ENCODE peak calls at places on chromosomes 12 and 14, in six cellular contexts. M is uterus, B is breast epithelium, D is A549, J is IMR-90, G is H1. X is an unnamed sample.

GRCh38 chr14:68210729-68211299 is 391.2 kb downstream of the RAD51B start:
- DNase-seq in M (no peak), B (no peak), D (no peak), J (peak; percentile 99), G (no peak), X (no peak)

GRCh38 chr14:22112004-22112403 is 438.4 kb upstream of the OR4E1 start:
- DNase-seq in M (no peak), B (no peak), D (no peak), J (no peak), G (no peak), X (no peak)

GRCh38 chr12:120007272-120007671 is 18.2 kb downstream of the BICDL1 start:
- DNase-seq in M (no peak), B (no peak), D (no peak), J (no peak), G (no peak), X (no peak)

GRCh38 chr14:77980475-77981321 is 180.8 kb downstream of the ADCK1 start:
- DNase-seq in M (no peak), B (no peak), D (no peak), J (no peak), G (no peak), X (no peak)

GRCh38 chr14:28773917-28774691 is 7.5 kb downstream of the FOXG1 start:
- DNase-seq in M (no peak), B (no peak), D (no peak), J (peak; percentile 30), G (no peak), X (no peak)

GRCh38 chr14:92539875-92540274 is 26.3 kb downstream of the RIN3 start:
- DNase-seq in M (no peak), B (no peak), D (no peak), J (peak; percentile 56), G (no peak), X (no peak)

GRCh38 chr14:99169776-99170356 is 102.1 kb downstream of the BCL11B start:
- DNase-seq in M (no peak), B (no peak), D (no peak), J (no peak), G (no peak), X (no peak)

GRCh38 chr12:109741286-109741969 is 27.8 kb downstream of the FAM222A start:
- DNase-seq in M (no peak), B (no peak), D (no peak), J (no peak), G (no peak), X (no peak)

GRCh38 chr12:26571539-26571938 is 261.5 kb downstream of the ITPR2 start:
- DNase-seq in M (no peak), B (no peak), D (no peak), J (no peak), G (no peak), X (no peak)

GRCh38 chr12:50043854-50044253 is 13.5 kb upstream of the ASIC1 start:
- DNase-seq in M (no peak), B (no peak), D (no peak), J (no peak), G (no peak), X (no peak)

DNA sequence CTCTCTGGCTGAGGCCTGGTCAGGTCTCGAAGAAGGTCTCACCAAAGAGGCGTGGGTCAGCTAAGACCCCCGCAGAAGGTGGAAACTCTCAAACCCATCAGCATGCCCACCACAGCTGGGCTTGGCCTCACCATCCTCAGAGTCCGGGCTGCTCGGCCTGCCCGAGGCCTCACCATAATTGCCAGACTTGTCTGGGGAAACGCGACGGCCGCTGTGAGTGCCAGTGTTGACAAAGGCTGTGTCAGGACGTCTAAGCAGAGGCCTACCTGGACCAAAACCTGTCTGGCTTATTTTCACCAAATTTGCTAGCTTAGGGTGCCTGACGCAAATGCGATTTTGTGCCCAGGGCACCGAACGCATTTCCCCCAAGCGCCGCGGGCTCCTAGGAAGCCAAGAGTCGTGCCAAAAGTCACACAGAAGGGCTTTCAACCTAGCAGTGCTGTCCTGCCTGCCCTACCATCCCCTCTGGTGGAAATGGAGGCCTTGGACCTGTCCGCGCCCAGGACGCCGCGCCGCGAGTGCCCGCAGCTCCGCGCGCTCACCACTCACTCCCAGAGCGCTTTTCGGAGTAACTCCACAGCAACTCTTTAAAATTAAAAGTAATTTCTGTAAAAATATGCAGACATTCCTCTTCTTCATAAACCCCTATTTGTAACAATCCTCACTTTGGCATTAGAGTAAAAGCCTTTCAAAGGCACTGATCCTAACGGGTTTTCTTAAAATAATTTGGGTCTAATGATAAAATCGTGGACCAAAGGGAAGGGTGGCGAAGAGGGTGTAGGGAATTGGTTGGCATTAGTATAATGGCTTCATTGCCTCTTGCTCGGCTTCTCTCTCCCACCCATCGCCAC is 1.2 kb upstream of the ALX1 start:
- DNase-seq in M (no peak), B (no peak), D (no peak), J (no peak), G (no peak), X (peak; percentile 75)
- TF ChIP-seq CTCF in M (no peak), B (no peak), D (no peak), J (no peak), G (no peak), X (no peak)

GRCh38 chr14:66284346-66284745 is 201.8 kb upstream of the CCDC196 start:
- DNase-seq in M (no peak), B (no peak), D (no peak), J (peak; percentile 0), G (no peak), X (no peak)

GRCh38 chr14:66281036-66281776 is 205.0 kb upstream of the CCDC196 start:
- DNase-seq in M (peak; percentile 81), B (no peak), D (no peak), J (no peak), G (no peak), X (no peak)
- H3K4me3 ChIP-seq in M (no peak overlapping the region), B (no peak overlapping the region), D (no peak overlapping the region), J (no peak overlapping the region), G (no peak overlapping the region), X (no peak overlapping the region)

GRCh38 chr12:122437656-122438121 is 15.2 kb upstream of the CLIP1 start:
- DNase-seq in M (peak; percentile 59), B (peak; percentile 47), D (no peak), J (peak; percentile 84), G (no peak), X (peak; percentile 62)
- TF ChIP-seq POLR2A in M (no peak), B (no peak), D (no peak), J (no peak), G (no peak), X (no peak)

DNA sequence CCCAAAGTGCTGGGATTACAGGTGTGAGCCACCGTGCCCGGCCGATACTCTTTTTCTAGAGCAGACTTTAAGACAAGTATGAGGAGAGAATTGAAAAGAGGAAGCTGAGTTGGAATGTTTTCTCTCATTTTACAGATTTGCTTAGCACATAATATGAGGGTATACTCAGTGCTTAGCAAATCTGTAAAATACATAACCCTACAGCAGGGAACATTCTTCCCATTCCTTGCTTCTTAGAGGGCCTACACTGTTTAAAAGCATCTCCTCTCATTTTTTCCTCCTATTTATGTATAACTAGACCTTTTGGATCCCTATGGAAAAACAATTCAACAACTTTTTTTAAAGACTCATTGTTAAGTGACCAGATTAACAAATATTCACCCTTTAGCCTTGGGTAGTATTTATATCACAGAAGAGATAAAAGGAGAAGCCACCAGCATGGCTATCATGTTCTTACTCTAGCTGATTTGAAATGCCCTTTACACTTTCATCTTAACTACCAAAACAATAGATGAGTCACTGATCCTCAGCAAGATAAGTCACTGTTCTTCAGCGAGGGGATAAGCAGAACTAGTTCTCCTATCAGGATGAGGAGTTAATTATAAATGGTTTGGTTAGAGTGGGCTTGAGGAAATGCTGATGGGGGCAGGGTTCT is 23.7 kb upstream of the ANO6 start:
- DNase-seq in M (no peak), B (no peak), D (peak; percentile 62), J (peak; percentile 73), G (no peak), X (no peak)
- TF ChIP-seq CTCF in M (no peak), B (no peak), D (no peak), J (no peak), G (no peak), X (no peak)

DNA sequence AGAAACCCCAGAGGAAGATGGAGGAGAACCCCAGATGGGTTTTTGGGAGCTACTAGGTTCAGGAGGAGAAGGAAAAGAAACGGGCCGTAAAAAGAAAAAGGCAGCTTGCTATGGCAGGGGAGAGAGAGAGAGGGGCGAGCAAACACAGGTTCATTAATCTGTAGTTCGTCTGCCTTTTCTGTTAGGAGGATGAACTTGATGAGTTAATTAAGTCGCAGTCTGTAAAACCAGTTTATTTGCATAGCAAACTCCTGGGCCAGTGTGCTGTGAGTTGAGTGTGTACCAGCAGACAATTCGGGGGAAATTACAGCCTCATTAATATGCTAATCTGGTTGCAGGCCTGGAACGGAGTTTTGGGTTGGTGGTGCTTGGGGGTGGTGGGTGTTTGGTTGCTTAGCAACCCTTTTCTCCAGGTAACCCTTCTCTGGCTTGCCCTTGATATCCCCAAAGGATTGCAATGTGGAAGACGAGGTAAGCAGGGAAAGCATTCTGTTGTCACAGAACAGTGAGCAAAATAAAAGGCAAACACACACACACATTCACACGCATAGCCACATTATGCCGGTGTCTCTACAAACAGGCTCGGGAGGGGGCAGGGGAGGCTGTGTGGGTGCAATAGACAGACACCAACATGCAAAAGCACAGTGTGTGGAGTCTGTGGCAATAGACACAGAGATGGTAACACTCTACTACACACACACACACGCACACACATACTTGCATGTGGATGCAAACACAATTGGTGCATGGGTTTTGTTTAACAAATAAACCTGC is 29.2 kb upstream of the LHX5 start:
- DNase-seq in M (no peak), B (no peak), D (no peak), J (no peak), G (no peak), X (no peak)
- H3K4me3 ChIP-seq in M (no peak overlapping the region), B (no peak overlapping the region), D (no peak overlapping the region), J (no peak overlapping the region), G (peak overlapping the region; percentile 20), X (no peak overlapping the region)

GRCh38 chr12:107332726-107333125 is 239.4 kb upstream of the CRY1 start:
- DNase-seq in M (no peak), B (no peak), D (no peak), J (no peak), G (no peak), X (no peak)
- TF ChIP-seq POLR2A in M (no peak), B (no peak), D (no peak), J (no peak), G (no peak), X (no peak)

GRCh38 chr14:34912182-34912581 is 37.0 kb upstream of the BAZ1A start:
- DNase-seq in M (no peak), B (no peak), D (no peak), J (no peak), G (no peak), X (no peak)
- TF ChIP-seq CTCF in M (no peak), B (no peak), D (peak; percentile 32), J (no peak), G (no peak), X (no peak)

GRCh38 chr12:124906606-124907261 is 7.7 kb downstream of the UBC start:
- DNase-seq in M (peak; percentile 82), B (peak; percentile 92), D (peak; percentile 82), J (peak; percentile 90), G (no peak), X (peak; percentile 96)

GRCh38 chr12:124901003-124901402 is 13.4 kb downstream of the UBC start:
- DNase-seq in M (no peak), B (no peak), D (no peak), J (no peak), G (no peak), X (no peak)

GRCh38 chr12:124902916-124903315 is 11.5 kb downstream of the UBC start:
- DNase-seq in M (no peak), B (no peak), D (no peak), J (no peak), G (no peak), X (no peak)

GRCh38 chr12:124909831-124910560 is 4.5 kb downstream of the UBC start:
- DNase-seq in M (no peak), B (no peak), D (no peak), J (peak; percentile 48), G (no peak), X (no peak)

GRCh38 chr12:124904306-124905098 is 9.9 kb downstream of the UBC start:
- DNase-seq in M (peak; percentile 85), B (peak; percentile 82), D (peak; percentile 89), J (peak; percentile 94), G (no peak), X (peak; percentile 90)
- H3K4me3 ChIP-seq in M (peak overlapping the region; percentile 9), B (no peak overlapping the region), D (no peak overlapping the region), J (no peak overlapping the region), G (no peak overlapping the region), X (no peak overlapping the region)

X was measured in lower leg skin.